ENCODE peak calls at places on chromosomes 2 and 18, in seven cellular contexts. U is cardiac muscle cell, K is upper lobe of right lung, F is ovary, X is Panc1, C is mesendoderm, R is tibial artery. E is an unnamed sample.
A peak's percentile ranks its signal among the peaks of the same experiment; 100 is the strongest.

GRCh38 chr2:168030862-168031624 is 216.4 kb downstream of the STK39 start:
- DNase-seq in U (peak; percentile 20), C (no peak), F (no peak), R (no peak), K (no peak), X (no peak), E (no peak)

GRCh38 chr18:32769242-32770180 is 3.3 kb downstream of the KLHL14 start:
- DNase-seq in R (no peak), C (peak; percentile 61), X (no peak), U (no peak), F (peak; percentile 23), K (no peak), E (no peak)

GRCh38 chr18:72460210-72460680 is 83.9 kb downstream of the CBLN2 start:
- DNase-seq in C (no peak), K (no peak), R (no peak), X (no peak), U (peak; percentile 61), F (no peak), E (no peak)

GRCh38 chr2:130183500-130184373 is 1.7 kb downstream of the MZT2B start:
- DNase-seq in K (no peak), R (no peak), C (peak; percentile 73), F (peak; percentile 66), U (peak; percentile 56), X (no peak), E (peak; percentile 15)

GRCh38 chr2:221546505-221547225 is 25.4 kb downstream of the EPHA4 start:
- DNase-seq in F (no peak), U (no peak), R (no peak), K (no peak), C (peak; percentile 69), X (no peak), E (no peak)

GRCh38 chr18:46053368-46054095 is 18.5 kb downstream of the PSTPIP2 start:
- DNase-seq in F (no peak), R (no peak), U (no peak), X (no peak), K (no peak), C (no peak), E (no peak)

GRCh38 chr2:173661586-173661985 is 303.6 kb downstream of the SP3 start:
- DNase-seq in U (no peak), X (no peak), F (no peak), K (no peak), R (no peak), C (no peak), E (no peak)

GRCh38 chr2:30385327-30385726 is 61.7 kb upstream of the LCLAT1 start:
- DNase-seq in X (no peak), F (no peak), K (no peak), C (peak; percentile 63), R (no peak), U (peak; percentile 62), E (no peak)

GRCh38 chr2:232892843-232893242 is 22.8 kb downstream of the SNORC start:
- DNase-seq in R (peak; percentile 9), C (no peak), K (peak; percentile 47), F (no peak), X (no peak), U (no peak), E (no peak)

GRCh38 chr18:26710460-26711096 is 154.9 kb downstream of the AQP4 start:
- DNase-seq in X (no peak), C (peak; percentile 90), U (peak; percentile 8), K (no peak), F (no peak), R (no peak), E (no peak)

GRCh38 chr2:55875434-55876135 is 48.0 kb downstream of the EFEMP1 start:
- DNase-seq in U (peak; percentile 60), R (no peak), X (no peak), K (no peak), C (no peak), F (no peak), E (no peak)

GRCh38 chr2:20514596-20515269 is 67.9 kb downstream of the RHOB start:
- DNase-seq in U (peak; percentile 98), K (no peak), X (no peak), C (peak; percentile 86), R (peak; percentile 69), F (no peak), E (no peak)

GRCh38 chr18:22465859-22466602 is 48.3 kb upstream of the CTAGE1 start:
- DNase-seq in R (peak; percentile 75), U (peak; percentile 94), F (no peak), X (peak; percentile 64), C (peak; percentile 81), K (no peak), E (peak; percentile 17)

GRCh38 chr2:29017716-29018275 is 36.7 kb downstream of the TOGARAM2 start:
- DNase-seq in C (no peak), X (no peak), F (no peak), U (no peak), K (peak; percentile 59), R (no peak), E (no peak)

GRCh38 chr2:28096421-28096820 is 205.9 kb downstream of the BABAM2 start:
- DNase-seq in X (no peak), R (no peak), F (no peak), C (no peak), U (peak; percentile 51), K (no peak), E (no peak)

GRCh38 chr2:117523267-117523666 is 291.2 kb upstream of the DDX18 start:
- DNase-seq in F (peak; percentile 21), R (peak; percentile 28), X (no peak), U (peak; percentile 0), K (peak; percentile 79), C (no peak), E (peak; percentile 14)

GRCh38 chr2:47119001-47119400 is 36.1 kb downstream of the STPG4 start:
- DNase-seq in X (no peak), U (peak; percentile 38), K (no peak), C (no peak), F (no peak), R (no peak), E (no peak)

GRCh38 chr2:197229509-197230458 is 80.8 kb downstream of the ANKRD44 start:
- DNase-seq in U (peak; percentile 24), X (no peak), R (no peak), K (no peak), C (no peak), F (no peak), E (peak; percentile 54)

DNA sequence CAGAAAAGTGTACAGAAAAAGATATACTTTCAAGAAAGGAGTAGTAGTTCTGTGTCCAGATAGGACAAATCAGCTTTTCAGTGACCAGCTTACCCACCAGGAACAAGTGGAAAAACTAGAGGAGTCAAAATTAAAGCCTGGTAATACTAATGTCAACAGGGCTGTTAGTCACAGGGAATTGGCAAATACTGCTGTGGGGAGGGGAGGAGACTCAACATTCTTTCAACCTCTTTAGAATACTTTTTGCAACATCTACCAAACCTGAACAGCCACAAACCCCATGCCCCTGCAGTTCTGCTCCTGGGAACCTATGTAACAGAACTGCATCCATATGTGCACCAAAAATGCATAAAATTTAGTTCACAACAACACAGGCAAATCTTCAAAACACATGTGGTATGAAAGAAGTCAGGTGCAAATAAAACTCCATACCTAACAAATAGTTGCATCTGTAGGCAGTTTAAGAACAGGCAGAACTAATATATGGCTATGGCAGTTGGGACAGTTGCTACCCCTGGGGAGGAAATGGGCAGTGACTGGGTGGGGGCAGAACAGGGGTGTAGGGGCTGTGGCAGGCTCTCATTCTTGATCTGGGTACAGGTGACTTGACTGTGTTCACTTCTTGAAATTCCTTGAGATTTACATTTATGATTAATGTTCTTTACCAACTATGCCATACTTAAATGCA is 9.7 kb downstream of the CMPK2 start:
- DNase-seq in C (no peak), K (no peak), R (no peak), X (no peak), F (no peak), U (no peak), E (no peak)
- H3K36me3 ChIP-seq in C (no peaks in the 10 kb centered on the region), K (peaks cover 13% of the 10 kb centered on the region), R (peaks cover 41% of the 10 kb centered on the region), X (no peaks in the 10 kb centered on the region), F (no peaks in the 10 kb centered on the region), U (no peaks in the 10 kb centered on the region), E (peaks cover 6% of the 10 kb centered on the region)

GRCh38 chr2:60906395-60906794 is 25.0 kb downstream of the REL start:
- DNase-seq in C (no peak), U (no peak), X (no peak), F (no peak), K (no peak), R (no peak), E (no peak)

GRCh38 chr2:60907329-60907728 is 26.0 kb downstream of the REL start:
- DNase-seq in U (no peak), R (no peak), F (no peak), X (no peak), K (no peak), C (no peak), E (no peak)
- H3K36me3 ChIP-seq in U (peaks cover 4% of the 10 kb centered on the region), R (peaks cover 25% of the 10 kb centered on the region), F (no peaks in the 10 kb centered on the region), X (no peaks in the 10 kb centered on the region), K (peaks cover 40% of the 10 kb centered on the region), C (no peaks in the 10 kb centered on the region), E (peaks cover 2% of the 10 kb centered on the region)

DNA sequence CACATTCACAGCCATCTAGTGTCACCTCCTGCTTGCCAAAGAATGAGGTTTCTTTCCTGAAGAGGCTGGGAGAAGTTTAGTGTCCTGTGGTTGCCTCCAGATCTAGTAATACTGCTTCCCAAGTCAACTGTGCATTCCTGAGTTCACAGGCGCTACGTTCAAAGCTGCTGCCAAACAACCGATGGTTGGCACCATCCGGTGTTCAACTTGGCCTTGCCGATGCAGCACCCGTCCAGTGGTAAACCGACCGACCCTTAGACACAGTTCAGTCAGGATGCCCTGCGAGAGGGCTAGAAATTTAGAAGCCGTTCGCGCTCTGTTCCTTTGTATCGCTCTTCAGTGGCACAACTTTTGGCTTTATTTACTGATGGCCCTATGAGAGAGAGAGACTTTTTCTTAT is 28.6 kb downstream of the RMC1 start:
- DNase-seq in U (no peak), F (no peak), K (no peak), X (no peak), C (no peak), R (no peak), E (no peak)
- H3K36me3 ChIP-seq in U (peaks cover 44% of the 10 kb centered on the region), F (no peaks in the 10 kb centered on the region), K (peaks cover 100% of the 10 kb centered on the region), X (peaks cover 41% of the 10 kb centered on the region), C (peaks cover 19% of the 10 kb centered on the region), R (peaks cover 98% of the 10 kb centered on the region), E (peaks cover 94% of the 10 kb centered on the region)

DNA sequence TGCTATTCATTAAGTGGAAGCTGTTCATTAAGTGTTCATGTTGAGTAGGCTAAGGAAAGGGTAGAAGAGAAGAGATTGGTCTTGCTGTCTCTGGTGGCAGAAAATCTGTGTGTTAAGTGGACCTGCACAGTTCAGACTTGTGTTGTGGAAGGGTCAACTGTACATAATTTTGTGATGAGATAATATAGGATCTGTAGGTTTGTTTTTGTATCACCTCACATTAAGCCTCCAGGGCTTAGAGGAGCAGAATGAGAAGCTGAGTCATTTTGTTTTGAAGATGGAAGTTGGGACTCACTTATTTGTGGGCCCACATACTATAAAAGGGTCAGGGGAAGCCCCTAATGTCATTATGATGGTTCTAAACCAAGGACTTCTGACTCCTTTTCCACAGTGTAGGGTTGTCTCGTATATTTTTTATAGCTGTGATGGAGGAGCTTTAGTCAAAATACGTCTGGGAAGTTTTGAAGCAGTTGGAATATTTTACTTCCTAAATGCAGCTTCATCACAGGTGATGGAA is 18.2 kb downstream of the PMS1 start:
- DNase-seq in C (no peak), X (no peak), R (no peak), F (no peak), U (no peak), K (no peak), E (no peak)
- H3K36me3 ChIP-seq in C (peaks cover 3% of the 10 kb centered on the region), X (peaks cover 20% of the 10 kb centered on the region), R (peaks cover 7% of the 10 kb centered on the region), F (no peaks in the 10 kb centered on the region), U (no peaks in the 10 kb centered on the region), K (peaks cover 22% of the 10 kb centered on the region), E (peaks cover 28% of the 10 kb centered on the region)

GRCh38 chr2:241187835-241188234 is 642 bp upstream of the ANO7 start:
- DNase-seq in F (no peak), R (no peak), K (no peak), U (no peak), X (no peak), C (no peak), E (no peak)
- H3K36me3 ChIP-seq in F (no peaks in the 10 kb centered on the region), R (peaks cover 7% of the 10 kb centered on the region), K (peaks cover 12% of the 10 kb centered on the region), U (peaks cover 3% of the 10 kb centered on the region), X (no peaks in the 10 kb centered on the region), C (no peaks in the 10 kb centered on the region), E (no peaks in the 10 kb centered on the region)

GRCh38 chr18:55250729-55251128 is 291.5 kb upstream of the CCDC68 start:
- DNase-seq in R (no peak), F (no peak), X (no peak), K (no peak), U (no peak), C (no peak), E (no peak)
- H3K36me3 ChIP-seq in R (peaks cover 18% of the 10 kb centered on the region), F (no peaks in the 10 kb centered on the region), X (no peaks in the 10 kb centered on the region), K (peaks cover 16% of the 10 kb centered on the region), U (peaks cover 9% of the 10 kb centered on the region), C (peaks cover 1% of the 10 kb centered on the region), E (peaks cover 32% of the 10 kb centered on the region)

E was measured in A673.